ENCODE peak calls at places on chromosomes 4 and X, in five cellular contexts. One of them, this sample, is unnamed.

GRCh38 chrX:86133761-86134160 is 14.5 kb upstream of the DACH2 start:
- DNase-seq in activated naive CD8-positive, alpha-beta T cell treated with anti-CD3 and anti-CD28 coated beads, Interleukin-2, amount 50 U/mL, for 24 hours: no peak
- DNase-seq in activated CD4-positive, alpha-beta T cell treated with anti-CD3 and anti-CD28 coated beads, Interleukin-2, amount 50 U/mL, for 4 hours: no peak
- DNase-seq in skeletal muscle cell: no peak
- DNase-seq in stimulated activated CD4-positive, alpha-beta T cell treated with anti-CD3 and anti-CD28 coated beads, TNF-alpha, amount 100 ng/mL, for 48 hours: no peak
- DNase-seq in this sample: no peak

GRCh38 chrX:152640039-152640818 is 2.5 kb downstream of the GABRQ start:
- DNase-seq in activated CD4-positive, alpha-beta T cell treated with anti-CD3 and anti-CD28 coated beads, Interleukin-2, amount 50 U/mL, for 4 hours: no peak
- DNase-seq in skeletal muscle cell: no peak
- DNase-seq in activated naive CD8-positive, alpha-beta T cell treated with anti-CD3 and anti-CD28 coated beads, Interleukin-2, amount 50 U/mL, for 24 hours: no peak
- DNase-seq in stimulated activated CD4-positive, alpha-beta T cell treated with anti-CD3 and anti-CD28 coated beads, TNF-alpha, amount 100 ng/mL, for 48 hours: no peak
- DNase-seq in this sample: no peak

GRCh38 chr4:5477613-5478012 is 230.7 kb downstream of the EVC2 start:
- DNase-seq in activated CD4-positive, alpha-beta T cell treated with anti-CD3 and anti-CD28 coated beads, Interleukin-2, amount 50 U/mL, for 4 hours: no peak
- DNase-seq in skeletal muscle cell: no peak
- DNase-seq in stimulated activated CD4-positive, alpha-beta T cell treated with anti-CD3 and anti-CD28 coated beads, TNF-alpha, amount 100 ng/mL, for 48 hours: no peak
- DNase-seq in activated naive CD8-positive, alpha-beta T cell treated with anti-CD3 and anti-CD28 coated beads, Interleukin-2, amount 50 U/mL, for 24 hours: no peak
- DNase-seq in this sample: no peak

GRCh38 chr4:87574996-87575395 is 33.3 kb upstream of the DSPP start:
- DNase-seq in activated CD4-positive, alpha-beta T cell treated with anti-CD3 and anti-CD28 coated beads, Interleukin-2, amount 50 U/mL, for 4 hours: no peak
- DNase-seq in stimulated activated CD4-positive, alpha-beta T cell treated with anti-CD3 and anti-CD28 coated beads, TNF-alpha, amount 100 ng/mL, for 48 hours: no peak
- DNase-seq in skeletal muscle cell: no peak
- DNase-seq in activated naive CD8-positive, alpha-beta T cell treated with anti-CD3 and anti-CD28 coated beads, Interleukin-2, amount 50 U/mL, for 24 hours: no peak
- DNase-seq in this sample: no peak

GRCh38 chrX:115892056-115892708 is 278.4 kb upstream of the AGTR2 start:
- DNase-seq in skeletal muscle cell: no peak
- DNase-seq in activated CD4-positive, alpha-beta T cell treated with anti-CD3 and anti-CD28 coated beads, Interleukin-2, amount 50 U/mL, for 4 hours: no peak
- DNase-seq in stimulated activated CD4-positive, alpha-beta T cell treated with anti-CD3 and anti-CD28 coated beads, TNF-alpha, amount 100 ng/mL, for 48 hours: no peak
- DNase-seq in activated naive CD8-positive, alpha-beta T cell treated with anti-CD3 and anti-CD28 coated beads, Interleukin-2, amount 50 U/mL, for 24 hours: no peak
- DNase-seq in this sample: no peak

GRCh38 chrX:94051926-94052325 is 377.9 kb downstream of the FAM133A start:
- DNase-seq in activated CD4-positive, alpha-beta T cell treated with anti-CD3 and anti-CD28 coated beads, Interleukin-2, amount 50 U/mL, for 4 hours: no peak
- DNase-seq in activated naive CD8-positive, alpha-beta T cell treated with anti-CD3 and anti-CD28 coated beads, Interleukin-2, amount 50 U/mL, for 24 hours: no peak
- DNase-seq in stimulated activated CD4-positive, alpha-beta T cell treated with anti-CD3 and anti-CD28 coated beads, TNF-alpha, amount 100 ng/mL, for 48 hours: no peak
- DNase-seq in skeletal muscle cell: no peak
- DNase-seq in this sample: no peak

GRCh38 chrX:68894513-68895338 is 65.9 kb downstream of the EFNB1 start:
- DNase-seq in activated CD4-positive, alpha-beta T cell treated with anti-CD3 and anti-CD28 coated beads, Interleukin-2, amount 50 U/mL, for 4 hours: no peak
- DNase-seq in activated naive CD8-positive, alpha-beta T cell treated with anti-CD3 and anti-CD28 coated beads, Interleukin-2, amount 50 U/mL, for 24 hours: peak
- DNase-seq in skeletal muscle cell: no peak
- DNase-seq in stimulated activated CD4-positive, alpha-beta T cell treated with anti-CD3 and anti-CD28 coated beads, TNF-alpha, amount 100 ng/mL, for 48 hours: peak
- DNase-seq in this sample: no peak

GRCh38 chr4:80529021-80529420 is 193.5 kb downstream of the CFAP299 start:
- DNase-seq in skeletal muscle cell: no peak
- DNase-seq in activated CD4-positive, alpha-beta T cell treated with anti-CD3 and anti-CD28 coated beads, Interleukin-2, amount 50 U/mL, for 4 hours: no peak
- DNase-seq in stimulated activated CD4-positive, alpha-beta T cell treated with anti-CD3 and anti-CD28 coated beads, TNF-alpha, amount 100 ng/mL, for 48 hours: no peak
- DNase-seq in activated naive CD8-positive, alpha-beta T cell treated with anti-CD3 and anti-CD28 coated beads, Interleukin-2, amount 50 U/mL, for 24 hours: no peak
- DNase-seq in this sample: no peak

GRCh38 chrX:71679575-71680207 is 12.3 kb downstream of the LOC101059915 start:
- DNase-seq in skeletal muscle cell: no peak
- DNase-seq in activated naive CD8-positive, alpha-beta T cell treated with anti-CD3 and anti-CD28 coated beads, Interleukin-2, amount 50 U/mL, for 24 hours: no peak
- DNase-seq in stimulated activated CD4-positive, alpha-beta T cell treated with anti-CD3 and anti-CD28 coated beads, TNF-alpha, amount 100 ng/mL, for 48 hours: no peak
- DNase-seq in activated CD4-positive, alpha-beta T cell treated with anti-CD3 and anti-CD28 coated beads, Interleukin-2, amount 50 U/mL, for 4 hours: no peak
- DNase-seq in this sample: no peak

GRCh38 chr4:112510468-112511293 is 5.3 kb downstream of the NEUROG2 start:
- DNase-seq in activated naive CD8-positive, alpha-beta T cell treated with anti-CD3 and anti-CD28 coated beads, Interleukin-2, amount 50 U/mL, for 24 hours: no peak
- DNase-seq in skeletal muscle cell: no peak
- DNase-seq in stimulated activated CD4-positive, alpha-beta T cell treated with anti-CD3 and anti-CD28 coated beads, TNF-alpha, amount 100 ng/mL, for 48 hours: no peak
- DNase-seq in activated CD4-positive, alpha-beta T cell treated with anti-CD3 and anti-CD28 coated beads, Interleukin-2, amount 50 U/mL, for 4 hours: no peak
- DNase-seq in this sample: no peak

GRCh38 chrX:129565046-129565649 is 25.1 kb downstream of the OCRL start:
- DNase-seq in skeletal muscle cell: no peak
- DNase-seq in activated CD4-positive, alpha-beta T cell treated with anti-CD3 and anti-CD28 coated beads, Interleukin-2, amount 50 U/mL, for 4 hours: no peak
- DNase-seq in stimulated activated CD4-positive, alpha-beta T cell treated with anti-CD3 and anti-CD28 coated beads, TNF-alpha, amount 100 ng/mL, for 48 hours: no peak
- DNase-seq in activated naive CD8-positive, alpha-beta T cell treated with anti-CD3 and anti-CD28 coated beads, Interleukin-2, amount 50 U/mL, for 24 hours: no peak
- DNase-seq in this sample: no peak

GRCh38 chrX:54248309-54248708 is 65.3 kb upstream of the FAM120C start:
- DNase-seq in skeletal muscle cell: no peak
- DNase-seq in activated CD4-positive, alpha-beta T cell treated with anti-CD3 and anti-CD28 coated beads, Interleukin-2, amount 50 U/mL, for 4 hours: no peak
- DNase-seq in stimulated activated CD4-positive, alpha-beta T cell treated with anti-CD3 and anti-CD28 coated beads, TNF-alpha, amount 100 ng/mL, for 48 hours: no peak
- DNase-seq in activated naive CD8-positive, alpha-beta T cell treated with anti-CD3 and anti-CD28 coated beads, Interleukin-2, amount 50 U/mL, for 24 hours: no peak
- DNase-seq in this sample: no peak

GRCh38 chr4:7656244-7656800 is 221.6 kb upstream of the PSAPL1 start:
- DNase-seq in stimulated activated CD4-positive, alpha-beta T cell treated with anti-CD3 and anti-CD28 coated beads, TNF-alpha, amount 100 ng/mL, for 48 hours: no peak
- DNase-seq in skeletal muscle cell: no peak
- DNase-seq in activated naive CD8-positive, alpha-beta T cell treated with anti-CD3 and anti-CD28 coated beads, Interleukin-2, amount 50 U/mL, for 24 hours: no peak
- DNase-seq in activated CD4-positive, alpha-beta T cell treated with anti-CD3 and anti-CD28 coated beads, Interleukin-2, amount 50 U/mL, for 4 hours: no peak
- DNase-seq in this sample: no peak

GRCh38 chrX:134949271-134949670 is 41.5 kb upstream of the SMIM10 start:
- DNase-seq in stimulated activated CD4-positive, alpha-beta T cell treated with anti-CD3 and anti-CD28 coated beads, TNF-alpha, amount 100 ng/mL, for 48 hours: no peak
- DNase-seq in skeletal muscle cell: no peak
- DNase-seq in activated CD4-positive, alpha-beta T cell treated with anti-CD3 and anti-CD28 coated beads, Interleukin-2, amount 50 U/mL, for 4 hours: no peak
- DNase-seq in activated naive CD8-positive, alpha-beta T cell treated with anti-CD3 and anti-CD28 coated beads, Interleukin-2, amount 50 U/mL, for 24 hours: no peak
- DNase-seq in this sample: no peak

GRCh38 chrX:134990475-134991473 is at the start of gene SMIM10:
- DNase-seq in activated CD4-positive, alpha-beta T cell treated with anti-CD3 and anti-CD28 coated beads, Interleukin-2, amount 50 U/mL, for 4 hours: no peak
- DNase-seq in skeletal muscle cell: peak
- DNase-seq in activated naive CD8-positive, alpha-beta T cell treated with anti-CD3 and anti-CD28 coated beads, Interleukin-2, amount 50 U/mL, for 24 hours: peak
- DNase-seq in stimulated activated CD4-positive, alpha-beta T cell treated with anti-CD3 and anti-CD28 coated beads, TNF-alpha, amount 100 ng/mL, for 48 hours: peak
- DNase-seq in this sample: no peak

GRCh38 chr4:20778896-20779295 is 78.6 kb downstream of the PACRGL start:
- DNase-seq in activated CD4-positive, alpha-beta T cell treated with anti-CD3 and anti-CD28 coated beads, Interleukin-2, amount 50 U/mL, for 4 hours: no peak
- DNase-seq in activated naive CD8-positive, alpha-beta T cell treated with anti-CD3 and anti-CD28 coated beads, Interleukin-2, amount 50 U/mL, for 24 hours: no peak
- DNase-seq in stimulated activated CD4-positive, alpha-beta T cell treated with anti-CD3 and anti-CD28 coated beads, TNF-alpha, amount 100 ng/mL, for 48 hours: no peak
- DNase-seq in skeletal muscle cell: no peak
- DNase-seq in this sample: no peak

GRCh38 chrX:106972896-106973295 is 27.1 kb downstream of the MORC4 start:
- DNase-seq in stimulated activated CD4-positive, alpha-beta T cell treated with anti-CD3 and anti-CD28 coated beads, TNF-alpha, amount 100 ng/mL, for 48 hours: no peak
- DNase-seq in activated CD4-positive, alpha-beta T cell treated with anti-CD3 and anti-CD28 coated beads, Interleukin-2, amount 50 U/mL, for 4 hours: no peak
- DNase-seq in activated naive CD8-positive, alpha-beta T cell treated with anti-CD3 and anti-CD28 coated beads, Interleukin-2, amount 50 U/mL, for 24 hours: no peak
- DNase-seq in skeletal muscle cell: no peak
- DNase-seq in this sample: no peak

GRCh38 chr4:25446611-25447010 is 69.5 kb downstream of the ANAPC4 start:
- DNase-seq in stimulated activated CD4-positive, alpha-beta T cell treated with anti-CD3 and anti-CD28 coated beads, TNF-alpha, amount 100 ng/mL, for 48 hours: no peak
- DNase-seq in skeletal muscle cell: no peak
- DNase-seq in activated naive CD8-positive, alpha-beta T cell treated with anti-CD3 and anti-CD28 coated beads, Interleukin-2, amount 50 U/mL, for 24 hours: no peak
- DNase-seq in activated CD4-positive, alpha-beta T cell treated with anti-CD3 and anti-CD28 coated beads, Interleukin-2, amount 50 U/mL, for 4 hours: no peak
- DNase-seq in this sample: no peak

GRCh38 chr4:177182156-177182555 is 127.5 kb upstream of the NEIL3 start:
- DNase-seq in activated naive CD8-positive, alpha-beta T cell treated with anti-CD3 and anti-CD28 coated beads, Interleukin-2, amount 50 U/mL, for 24 hours: no peak
- DNase-seq in activated CD4-positive, alpha-beta T cell treated with anti-CD3 and anti-CD28 coated beads, Interleukin-2, amount 50 U/mL, for 4 hours: no peak
- DNase-seq in stimulated activated CD4-positive, alpha-beta T cell treated with anti-CD3 and anti-CD28 coated beads, TNF-alpha, amount 100 ng/mL, for 48 hours: no peak
- DNase-seq in skeletal muscle cell: peak
- DNase-seq in this sample: no peak

GRCh38 chrX:38220024-38220935 is at the start of gene SRPX:
- DNase-seq in activated CD4-positive, alpha-beta T cell treated with anti-CD3 and anti-CD28 coated beads, Interleukin-2, amount 50 U/mL, for 4 hours: no peak
- DNase-seq in activated naive CD8-positive, alpha-beta T cell treated with anti-CD3 and anti-CD28 coated beads, Interleukin-2, amount 50 U/mL, for 24 hours: peak
- DNase-seq in skeletal muscle cell: no peak
- DNase-seq in stimulated activated CD4-positive, alpha-beta T cell treated with anti-CD3 and anti-CD28 coated beads, TNF-alpha, amount 100 ng/mL, for 48 hours: no peak
- DNase-seq in this sample: no peak

GRCh38 chr4:123621072-123621705 is 224.6 kb downstream of the SPRY1 start:
- DNase-seq in stimulated activated CD4-positive, alpha-beta T cell treated with anti-CD3 and anti-CD28 coated beads, TNF-alpha, amount 100 ng/mL, for 48 hours: no peak
- DNase-seq in activated CD4-positive, alpha-beta T cell treated with anti-CD3 and anti-CD28 coated beads, Interleukin-2, amount 50 U/mL, for 4 hours: no peak
- DNase-seq in skeletal muscle cell: no peak
- DNase-seq in activated naive CD8-positive, alpha-beta T cell treated with anti-CD3 and anti-CD28 coated beads, Interleukin-2, amount 50 U/mL, for 24 hours: no peak
- DNase-seq in this sample: no peak